ENCODE peak calls at places on chromosomes 1 and 21, in seven cellular contexts. M is H9, U is IMR-90, E is mesenchymal stem cell, Z is neuronal stem cell, B is H1, H is mesendoderm. D is an unnamed sample.

GRCh38 chr1:214076341-214077035 is 88.7 kb downstream of the PROX1 start:
- DNase-seq in M (no peak), U (no peak), E (no peak), Z (no peak), B (no peak), H (no peak), D (no peak)

GRCh38 chr1:24683713-24684162 is 40.6 kb downstream of the SRRM1 start:
- DNase-seq in M (no peak), U (peak; percentile 98), E (peak; percentile 94), Z (no peak), B (no peak), H (peak; percentile 41), D (peak; percentile 94)

GRCh38 chr1:185317886-185318310 is 855 bp upstream of the IVNS1ABP start:
- DNase-seq in M (peak; percentile 45), U (no peak), E (peak; percentile 55), Z (no peak), B (no peak), H (peak; percentile 81), D (peak; percentile 76)

GRCh38 chr1:2535981-2536380 is 5.9 kb upstream of the HES5 start:
- DNase-seq in M (no peak), U (no peak), E (no peak), Z (no peak), B (no peak), H (no peak), D (no peak)

GRCh38 chr1:46830665-46831322 is 31.9 kb downstream of the CYP4B1 start:
- DNase-seq in M (no peak), U (no peak), E (no peak), Z (no peak), B (no peak), H (no peak), D (no peak)

GRCh38 chr1:211589782-211590721 is 11.1 kb upstream of the SLC30A1 start:
- DNase-seq in M (no peak), U (peak; percentile 62), E (peak; percentile 68), Z (no peak), B (no peak), H (no peak), D (no peak)

GRCh38 chr21:15788847-15789548 is 59.2 kb downstream of the USP25 start:
- DNase-seq in M (no peak), U (peak; percentile 33), E (peak; percentile 66), Z (no peak), B (no peak), H (peak; percentile 52), D (no peak)

GRCh38 chr1:61585714-61586113 is 139.2 kb downstream of the TM2D1 start:
- DNase-seq in M (no peak), U (no peak), E (no peak), Z (no peak), B (no peak), H (no peak), D (no peak)

GRCh38 chr1:45557422-45557944 is 6.9 kb downstream of the AKR1A1 start:
- DNase-seq in M (no peak), U (no peak), E (peak; percentile 10), Z (no peak), B (no peak), H (no peak), D (no peak)

GRCh38 chr1:179058343-179059184 is 23.3 kb upstream of the TOR3A start:
- DNase-seq in M (no peak), U (no peak), E (no peak), Z (no peak), B (no peak), H (peak; percentile 64), D (no peak)

GRCh38 chr1:10901091-10901893 is 104.8 kb upstream of the CASZ1 start:
- DNase-seq in M (no peak), U (no peak), E (no peak), Z (no peak), B (peak; percentile 59), H (no peak), D (peak; percentile 75)

GRCh38 chr1:101344745-101345144 is 107.9 kb downstream of the S1PR1 start:
- DNase-seq in M (no peak), U (no peak), E (no peak), Z (no peak), B (no peak), H (no peak), D (no peak)

GRCh38 chr1:68496680-68497357 is at the start of gene DEPDC1:
- DNase-seq in M (peak; percentile 98), U (peak; percentile 92), E (peak; percentile 96), Z (peak; percentile 91), B (peak; percentile 95), H (peak; percentile 98), D (peak; percentile 92)

GRCh38 chr1:184827600-184828368 is 73.1 kb upstream of the EDEM3 start:
- DNase-seq in M (peak; percentile 33), U (peak; percentile 73), E (peak; percentile 67), Z (no peak), B (no peak), H (peak; percentile 86), D (peak; percentile 80)

GRCh38 chr1:186617860-186618780 is 62.1 kb downstream of the PTGS2 start:
- DNase-seq in M (no peak), U (no peak), E (no peak), Z (no peak), B (no peak), H (no peak), D (peak; percentile 33)

GRCh38 chr1:59290173-59290954 is 6.5 kb upstream of the FGGY start:
- DNase-seq in M (peak; percentile 73), U (peak; percentile 52), E (peak; percentile 58), Z (no peak), B (peak; percentile 58), H (peak; percentile 91), D (peak; percentile 80)

GRCh38 chr1:24897263-24898151 is 32.6 kb downstream of the RUNX3 start:
- DNase-seq in M (no peak), U (no peak), E (no peak), Z (no peak), B (no peak), H (no peak), D (no peak)

GRCh38 chr1:111738436-111739221 is 566 bp downstream of the INKA2 start:
- DNase-seq in M (peak; percentile 82), U (peak; percentile 49), E (peak; percentile 82), Z (no peak), B (peak; percentile 84), H (peak; percentile 75), D (peak; percentile 56)

GRCh38 chr1:151840421-151840820 is 801 bp upstream of the C2CD4D start:
- DNase-seq in M (no peak), U (no peak), E (no peak), Z (no peak), B (no peak), H (no peak), D (no peak)

DNA sequence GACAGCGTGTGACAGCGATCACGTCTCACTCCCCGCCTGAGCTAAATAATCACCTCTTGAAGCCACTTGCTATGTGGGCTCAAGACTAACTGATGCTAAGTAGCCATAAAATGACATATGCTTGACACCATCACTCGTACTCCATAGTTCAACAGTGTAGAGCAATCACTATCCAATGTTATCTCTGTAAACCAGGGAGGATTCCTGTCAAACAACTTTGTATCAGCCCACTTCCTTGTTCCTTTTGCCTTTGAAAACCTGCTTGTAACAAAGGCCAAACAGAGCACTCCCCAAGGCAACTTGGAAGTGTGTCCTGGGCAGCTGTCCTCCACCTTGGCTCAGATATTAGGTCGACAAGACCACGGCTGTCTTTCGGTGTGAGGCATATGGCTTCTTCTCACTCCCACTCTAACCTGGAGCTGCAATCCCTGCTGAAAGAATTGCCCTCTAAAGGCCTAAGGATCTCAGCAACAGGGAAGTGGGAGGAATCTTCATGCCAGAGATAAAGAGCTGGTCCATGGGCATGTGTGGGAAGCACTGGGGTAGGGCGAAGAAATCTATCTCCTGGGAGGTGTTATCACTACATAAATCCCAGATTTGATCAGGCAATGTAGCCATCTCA is 66.8 kb downstream of the ITPKB start:
- DNase-seq in M (no peak), U (no peak), E (no peak), Z (no peak), B (no peak), H (no peak), D (no peak)
- H3K4me1 ChIP-seq in M (peaks cover 9% of the 10 kb centered on the region), U (peaks cover 6% of the 10 kb centered on the region), E (peaks cover 7% of the 10 kb centered on the region), Z (peaks cover 8% of the 10 kb centered on the region), B (peaks cover 3% of the 10 kb centered on the region), H (peaks cover 12% of the 10 kb centered on the region), D (peaks cover 2% of the 10 kb centered on the region)

DNA sequence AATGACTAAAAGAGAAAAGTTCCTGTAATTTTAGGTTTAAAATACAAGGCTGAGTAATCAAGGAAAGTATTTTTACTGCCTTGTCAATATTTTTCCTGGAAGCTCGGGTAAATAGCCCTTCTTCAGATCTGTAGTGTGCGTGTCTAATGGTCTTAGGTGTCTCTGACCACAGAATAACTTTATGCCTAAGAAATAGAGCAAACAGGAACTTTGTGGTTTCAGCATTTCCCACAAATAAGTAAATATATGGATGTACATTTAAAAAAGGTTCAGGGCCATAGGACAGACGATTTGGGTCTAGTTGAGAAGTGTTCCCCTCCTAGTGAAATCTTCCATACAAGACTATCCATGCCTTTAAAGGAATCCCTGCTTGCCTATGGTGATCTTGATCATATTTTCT is 107.0 kb downstream of the ZC3H11B start:
- DNase-seq in M (no peak), U (no peak), E (peak; percentile 76), Z (no peak), B (no peak), H (no peak), D (no peak)
- H3K18ac ChIP-seq in M (no peak overlapping the region), U (no peak overlapping the region), E (peak overlapping the region; percentile 72), Z (no peak overlapping the region), B (no peak overlapping the region), H (no peak overlapping the region), D (no peak overlapping the region)

DNA sequence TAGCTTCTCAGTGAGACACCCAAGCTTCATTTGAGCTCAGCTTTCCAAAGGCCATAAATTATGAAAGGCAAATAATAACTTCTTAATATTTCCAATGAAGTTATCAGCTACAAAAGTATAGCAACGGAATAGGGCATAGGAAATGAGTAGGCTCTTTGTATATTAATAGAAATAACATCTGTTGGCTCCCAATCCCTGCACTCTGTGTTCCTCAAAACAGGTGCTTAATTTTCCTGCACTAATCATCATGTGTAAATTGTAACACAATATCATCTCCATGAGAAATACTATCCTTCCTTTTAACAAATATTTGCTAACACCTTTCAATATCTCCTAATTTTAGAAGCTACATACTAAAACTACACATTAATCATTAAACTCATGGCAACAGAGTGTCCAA is 19.2 kb upstream of the IFI44L start:
- DNase-seq in M (no peak), U (no peak), E (no peak), Z (no peak), B (no peak), H (no peak), D (no peak)
- H3K4ac ChIP-seq in M (no peak overlapping the region), U (no peak overlapping the region), E (no peak overlapping the region), Z (no peak overlapping the region), B (no peak overlapping the region), H (no peak overlapping the region), D (no peak overlapping the region)

DNA sequence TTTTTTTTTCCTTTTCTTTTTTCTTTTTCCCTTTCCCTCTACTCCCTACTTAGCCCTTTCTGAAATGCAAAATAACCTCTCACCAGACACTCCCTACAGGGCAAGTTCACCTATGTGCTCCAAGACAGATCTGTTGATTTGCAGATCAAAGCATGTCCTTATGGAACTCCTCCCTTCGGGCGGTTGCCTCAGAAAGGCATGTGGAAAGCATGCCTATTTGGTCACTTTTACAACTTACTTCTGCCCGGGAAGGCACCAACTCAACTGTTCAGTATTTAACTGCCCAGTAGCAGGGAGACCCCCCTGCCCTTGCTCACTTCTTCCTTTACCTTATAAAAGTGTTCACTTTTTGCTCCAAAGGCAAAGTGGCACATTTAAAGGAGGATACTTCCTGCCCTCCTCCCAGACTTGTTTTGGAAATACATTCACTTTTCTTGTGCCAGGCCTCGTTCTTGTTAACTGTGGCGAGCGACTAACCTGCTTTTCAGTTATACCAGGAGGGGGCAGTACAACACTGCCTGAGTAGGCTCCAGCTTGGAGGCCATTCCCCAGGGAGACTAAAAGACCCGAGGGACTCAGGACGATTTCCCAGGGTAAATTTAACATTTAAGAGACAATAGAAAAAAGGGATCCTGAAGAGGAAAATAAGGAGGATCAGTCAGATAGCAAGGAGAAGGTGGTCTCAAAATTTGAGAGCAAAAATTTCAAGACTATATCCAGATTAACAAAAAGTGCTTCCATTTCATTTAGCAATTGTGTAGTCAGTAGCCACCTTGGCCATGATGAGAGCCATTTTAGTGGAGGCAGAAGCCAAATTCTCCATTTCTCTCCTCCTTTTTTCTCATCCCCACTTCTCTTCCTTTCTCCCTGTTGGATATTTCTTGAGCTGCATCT is 12.3 kb upstream of the SLAMF7 start:
- DNase-seq in M (peak; percentile 88), U (peak; percentile 55), E (peak; percentile 66), Z (peak; percentile 73), B (peak; percentile 62), H (peak; percentile 97), D (peak; percentile 79)
- H3K4me1 ChIP-seq in M (no peaks in the 10 kb centered on the region), U (no peaks in the 10 kb centered on the region), E (no peaks in the 10 kb centered on the region), Z (peaks cover 2% of the 10 kb centered on the region), B (no peaks in the 10 kb centered on the region), H (peaks cover 5% of the 10 kb centered on the region), D (peaks cover 10% of the 10 kb centered on the region)